ENCODE peak calls at places on chromosome 6, in six cellular contexts. One of them, this sample, is unnamed.

GRCh38 chr6:53107091-53107490 is 41.5 kb downstream of the GCM1 start:
- DNase-seq in heart right ventricle: no peak
- DNase-seq in psoas muscle: no peak
- DNase-seq in body of pancreas: no peak
- DNase-seq in left ventricle myocardium inferior: no peak
- DNase-seq in HCT116: no peak
- DNase-seq in this sample: no peak

GRCh38 chr6:7615611-7616383 is 25.8 kb downstream of the SNRNP48 start:
- DNase-seq in left ventricle myocardium inferior: no peak
- DNase-seq in heart right ventricle: no peak
- DNase-seq in psoas muscle: no peak
- DNase-seq in HCT116: peak; percentile 48
- DNase-seq in body of pancreas: peak; percentile 58
- DNase-seq in this sample: no peak

GRCh38 chr6:147793871-147794643 is 285.6 kb downstream of the SAMD5 start:
- DNase-seq in HCT116: no peak
- DNase-seq in body of pancreas: no peak
- DNase-seq in left ventricle myocardium inferior: no peak
- DNase-seq in psoas muscle: no peak
- DNase-seq in heart right ventricle: no peak
- DNase-seq in this sample: no peak

GRCh38 chr6:169841907-169842606 is 90.6 kb downstream of the ERMARD start:
- DNase-seq in HCT116: no peak
- DNase-seq in psoas muscle: no peak
- DNase-seq in left ventricle myocardium inferior: no peak
- DNase-seq in body of pancreas: no peak
- DNase-seq in heart right ventricle: no peak
- DNase-seq in this sample: no peak

GRCh38 chr6:24522090-24522820 is 27.5 kb downstream of the ALDH5A1 start:
- DNase-seq in heart right ventricle: no peak
- DNase-seq in HCT116: no peak
- DNase-seq in left ventricle myocardium inferior: no peak
- DNase-seq in psoas muscle: no peak
- DNase-seq in body of pancreas: no peak
- DNase-seq in this sample: no peak

GRCh38 chr6:110633731-110634130 is 157.3 kb upstream of the SLC22A16 start:
- DNase-seq in body of pancreas: no peak
- DNase-seq in HCT116: no peak
- DNase-seq in psoas muscle: no peak
- DNase-seq in left ventricle myocardium inferior: no peak
- DNase-seq in heart right ventricle: no peak
- DNase-seq in this sample: no peak

GRCh38 chr6:44603044-44603686 is 215.7 kb downstream of the CDC5L start:
- DNase-seq in body of pancreas: no peak
- DNase-seq in psoas muscle: no peak
- DNase-seq in heart right ventricle: no peak
- DNase-seq in left ventricle myocardium inferior: no peak
- DNase-seq in HCT116: no peak
- DNase-seq in this sample: no peak

GRCh38 chr6:125550892-125551291 is 198.5 kb upstream of the HEY2 start:
- DNase-seq in psoas muscle: no peak
- DNase-seq in body of pancreas: no peak
- DNase-seq in heart right ventricle: no peak
- DNase-seq in HCT116: no peak
- DNase-seq in left ventricle myocardium inferior: no peak
- DNase-seq in this sample: no peak

GRCh38 chr6:24078200-24078599 is 47.8 kb upstream of the NRSN1 start:
- DNase-seq in body of pancreas: no peak
- DNase-seq in heart right ventricle: no peak
- DNase-seq in HCT116: no peak
- DNase-seq in psoas muscle: no peak
- DNase-seq in left ventricle myocardium inferior: no peak
- DNase-seq in this sample: no peak

GRCh38 chr6:2738373-2738979 is 12.2 kb downstream of the MYLK4 start:
- DNase-seq in HCT116: peak; percentile 41
- DNase-seq in left ventricle myocardium inferior: no peak
- DNase-seq in heart right ventricle: no peak
- DNase-seq in psoas muscle: no peak
- DNase-seq in body of pancreas: peak; percentile 73
- DNase-seq in this sample: no peak

GRCh38 chr6:159169557-159170332 is 545 bp downstream of the FNDC1 start:
- DNase-seq in heart right ventricle: peak; percentile 23
- DNase-seq in psoas muscle: no peak
- DNase-seq in left ventricle myocardium inferior: peak; percentile 22
- DNase-seq in body of pancreas: peak; percentile 8
- DNase-seq in HCT116: no peak
- DNase-seq in this sample: no peak

GRCh38 chr6:118297821-118298220 is 250.3 kb upstream of the PLN start:
- DNase-seq in heart right ventricle: no peak
- DNase-seq in psoas muscle: no peak
- DNase-seq in body of pancreas: no peak
- DNase-seq in left ventricle myocardium inferior: no peak
- DNase-seq in HCT116: no peak
- DNase-seq in this sample: no peak

GRCh38 chr6:3162565-3163247 is 5.4 kb upstream of the TUBB2A start:
- DNase-seq in heart right ventricle: peak; percentile 77
- DNase-seq in HCT116: peak; percentile 56
- DNase-seq in psoas muscle: peak; percentile 83
- DNase-seq in body of pancreas: peak; percentile 82
- DNase-seq in left ventricle myocardium inferior: peak; percentile 70
- DNase-seq in this sample: peak; percentile 85

GRCh38 chr6:13952101-13952500 is 27.3 kb downstream of the RNF182 start:
- DNase-seq in body of pancreas: no peak
- DNase-seq in heart right ventricle: no peak
- DNase-seq in HCT116: no peak
- DNase-seq in left ventricle myocardium inferior: no peak
- DNase-seq in psoas muscle: no peak
- DNase-seq in this sample: no peak

GRCh38 chr6:122726649-122727048 is 52.9 kb upstream of the FABP7 start:
- DNase-seq in body of pancreas: peak; percentile 13
- DNase-seq in heart right ventricle: no peak
- DNase-seq in HCT116: no peak
- DNase-seq in left ventricle myocardium inferior: no peak
- DNase-seq in psoas muscle: no peak
- DNase-seq in this sample: no peak

GRCh38 chr6:167705211-167705750 is 121.4 kb upstream of the AFDN start:
- DNase-seq in body of pancreas: no peak
- DNase-seq in left ventricle myocardium inferior: no peak
- DNase-seq in HCT116: no peak
- DNase-seq in heart right ventricle: no peak
- DNase-seq in psoas muscle: no peak
- DNase-seq in this sample: peak; percentile 61

GRCh38 chr6:93423542-93423941 is 4.2 kb upstream of the EPHA7 start:
- DNase-seq in body of pancreas: peak; percentile 42
- DNase-seq in left ventricle myocardium inferior: peak; percentile 11
- DNase-seq in HCT116: peak; percentile 8
- DNase-seq in psoas muscle: no peak
- DNase-seq in heart right ventricle: no peak
- DNase-seq in this sample: no peak

GRCh38 chr6:170203212-170203611 is 87.7 kb downstream of the DLL1 start:
- DNase-seq in body of pancreas: no peak
- DNase-seq in left ventricle myocardium inferior: no peak
- DNase-seq in HCT116: no peak
- DNase-seq in heart right ventricle: no peak
- DNase-seq in psoas muscle: no peak
- DNase-seq in this sample: peak; percentile 17

GRCh38 chr6:16157909-16158308 is 29.0 kb downstream of the MYLIP start:
- DNase-seq in HCT116: no peak
- DNase-seq in heart right ventricle: no peak
- DNase-seq in psoas muscle: peak; percentile 81
- DNase-seq in body of pancreas: peak; percentile 34
- DNase-seq in left ventricle myocardium inferior: peak; percentile 24
- DNase-seq in this sample: no peak

GRCh38 chr6:5580736-5581568 is 319.6 kb downstream of the FARS2 start:
- DNase-seq in heart right ventricle: no peak
- DNase-seq in HCT116: no peak
- DNase-seq in psoas muscle: no peak
- DNase-seq in body of pancreas: no peak
- DNase-seq in left ventricle myocardium inferior: no peak
- DNase-seq in this sample: no peak

GRCh38 chr6:34114695-34115395 is 31.0 kb downstream of the GRM4 start:
- DNase-seq in HCT116: no peak
- DNase-seq in left ventricle myocardium inferior: no peak
- DNase-seq in psoas muscle: no peak
- DNase-seq in heart right ventricle: no peak
- DNase-seq in body of pancreas: no peak
- DNase-seq in this sample: no peak

DNA sequence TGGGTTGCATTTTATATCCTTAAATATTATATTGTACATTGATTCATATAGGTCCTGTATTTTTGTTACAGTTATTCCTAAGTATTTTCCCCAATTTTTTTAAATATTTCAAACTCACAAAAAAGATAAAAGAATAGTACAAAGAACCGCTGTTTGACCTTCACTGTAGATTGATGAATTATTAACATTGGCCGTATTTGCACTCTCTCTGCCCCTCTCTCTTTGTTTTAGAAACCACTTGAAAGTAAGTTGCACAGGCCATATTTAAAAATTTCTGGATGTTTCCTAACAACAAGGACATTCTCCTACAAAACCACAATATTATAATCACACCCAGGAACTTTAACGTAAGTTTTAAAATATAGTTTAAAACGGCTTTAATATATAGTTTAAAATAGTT is 72.0 kb upstream of the DUSP22 start:
- DNase-seq in left ventricle myocardium inferior: no peak
- DNase-seq in heart right ventricle: no peak
- DNase-seq in psoas muscle: no peak
- DNase-seq in HCT116: no peak
- DNase-seq in body of pancreas: no peak
- DNase-seq in this sample: no peak
- H3K27ac ChIP-seq in left ventricle myocardium inferior: no peak overlapping the region
- H3K27ac ChIP-seq in heart right ventricle: no peak overlapping the region
- H3K27ac ChIP-seq in psoas muscle: no peak overlapping the region
- H3K27ac ChIP-seq in HCT116: no peak overlapping the region
- H3K27ac ChIP-seq in body of pancreas: no peak overlapping the region
- H3K27ac ChIP-seq in this sample: no peak overlapping the region

GRCh38 chr6:154337423-154338005 is 19.1 kb downstream of the IPCEF1 start:
- DNase-seq in left ventricle myocardium inferior: no peak
- DNase-seq in body of pancreas: no peak
- DNase-seq in psoas muscle: no peak
- DNase-seq in HCT116: no peak
- DNase-seq in heart right ventricle: no peak
- DNase-seq in this sample: no peak
- H3K4me3 ChIP-seq in left ventricle myocardium inferior: no peak overlapping the region
- H3K4me3 ChIP-seq in body of pancreas: no peak overlapping the region
- H3K4me3 ChIP-seq in psoas muscle: no peak overlapping the region
- H3K4me3 ChIP-seq in HCT116: no peak overlapping the region
- H3K4me3 ChIP-seq in heart right ventricle: no peak overlapping the region
- H3K4me3 ChIP-seq in this sample: no peak overlapping the region

GRCh38 chr6:109303149-109303548 is 79.1 kb downstream of the CD164 start:
- DNase-seq in HCT116: no peak
- DNase-seq in body of pancreas: no peak
- DNase-seq in psoas muscle: no peak
- DNase-seq in heart right ventricle: no peak
- DNase-seq in left ventricle myocardium inferior: no peak
- DNase-seq in this sample: no peak

GRCh38 chr6:109299695-109300564 is 82.3 kb downstream of the CD164 start:
- DNase-seq in HCT116: no peak
- DNase-seq in psoas muscle: peak; percentile 73
- DNase-seq in body of pancreas: peak; percentile 66
- DNase-seq in left ventricle myocardium inferior: no peak
- DNase-seq in heart right ventricle: no peak
- DNase-seq in this sample: peak; percentile 80

GRCh38 chr6:109298605-109299004 is 83.7 kb downstream of the CD164 start:
- DNase-seq in psoas muscle: no peak
- DNase-seq in left ventricle myocardium inferior: no peak
- DNase-seq in HCT116: no peak
- DNase-seq in heart right ventricle: no peak
- DNase-seq in body of pancreas: no peak
- DNase-seq in this sample: no peak

GRCh38 chr6:109302176-109302575 is 80.1 kb downstream of the CD164 start:
- DNase-seq in body of pancreas: no peak
- DNase-seq in HCT116: no peak
- DNase-seq in left ventricle myocardium inferior: no peak
- DNase-seq in psoas muscle: no peak
- DNase-seq in heart right ventricle: no peak
- DNase-seq in this sample: no peak

GRCh38 chr6:109300874-109301273 is 81.4 kb downstream of the CD164 start:
- DNase-seq in left ventricle myocardium inferior: no peak
- DNase-seq in body of pancreas: no peak
- DNase-seq in HCT116: no peak
- DNase-seq in psoas muscle: no peak
- DNase-seq in heart right ventricle: no peak
- DNase-seq in this sample: no peak
- H3K27ac ChIP-seq in left ventricle myocardium inferior: peak overlapping the region; percentile 85
- H3K27ac ChIP-seq in body of pancreas: peak overlapping the region; percentile 47
- H3K27ac ChIP-seq in HCT116: no peak overlapping the region
- H3K27ac ChIP-seq in psoas muscle: peak overlapping the region; percentile 89
- H3K27ac ChIP-seq in heart right ventricle: peak overlapping the region; percentile 77
- H3K27ac ChIP-seq in this sample: peak overlapping the region; percentile 76

GRCh38 chr6:11168091-11168635 is 56.6 kb upstream of the ERVFRD-1 start:
- DNase-seq in body of pancreas: no peak
- DNase-seq in psoas muscle: no peak
- DNase-seq in HCT116: no peak
- DNase-seq in heart right ventricle: no peak
- DNase-seq in left ventricle myocardium inferior: no peak
- DNase-seq in this sample: no peak

GRCh38 chr6:11171952-11172351 is 60.4 kb upstream of the ERVFRD-1 start:
- DNase-seq in psoas muscle: no peak
- DNase-seq in left ventricle myocardium inferior: no peak
- DNase-seq in HCT116: no peak
- DNase-seq in body of pancreas: no peak
- DNase-seq in heart right ventricle: no peak
- DNase-seq in this sample: no peak

GRCh38 chr6:11174245-11174616 is 58.2 kb downstream of the NEDD9 start:
- DNase-seq in left ventricle myocardium inferior: no peak
- DNase-seq in body of pancreas: no peak
- DNase-seq in HCT116: no peak
- DNase-seq in heart right ventricle: no peak
- DNase-seq in psoas muscle: no peak
- DNase-seq in this sample: no peak

GRCh38 chr6:11177271-11177670 is 55.2 kb downstream of the NEDD9 start:
- DNase-seq in left ventricle myocardium inferior: no peak
- DNase-seq in HCT116: no peak
- DNase-seq in heart right ventricle: no peak
- DNase-seq in psoas muscle: no peak
- DNase-seq in body of pancreas: no peak
- DNase-seq in this sample: no peak

DNA sequence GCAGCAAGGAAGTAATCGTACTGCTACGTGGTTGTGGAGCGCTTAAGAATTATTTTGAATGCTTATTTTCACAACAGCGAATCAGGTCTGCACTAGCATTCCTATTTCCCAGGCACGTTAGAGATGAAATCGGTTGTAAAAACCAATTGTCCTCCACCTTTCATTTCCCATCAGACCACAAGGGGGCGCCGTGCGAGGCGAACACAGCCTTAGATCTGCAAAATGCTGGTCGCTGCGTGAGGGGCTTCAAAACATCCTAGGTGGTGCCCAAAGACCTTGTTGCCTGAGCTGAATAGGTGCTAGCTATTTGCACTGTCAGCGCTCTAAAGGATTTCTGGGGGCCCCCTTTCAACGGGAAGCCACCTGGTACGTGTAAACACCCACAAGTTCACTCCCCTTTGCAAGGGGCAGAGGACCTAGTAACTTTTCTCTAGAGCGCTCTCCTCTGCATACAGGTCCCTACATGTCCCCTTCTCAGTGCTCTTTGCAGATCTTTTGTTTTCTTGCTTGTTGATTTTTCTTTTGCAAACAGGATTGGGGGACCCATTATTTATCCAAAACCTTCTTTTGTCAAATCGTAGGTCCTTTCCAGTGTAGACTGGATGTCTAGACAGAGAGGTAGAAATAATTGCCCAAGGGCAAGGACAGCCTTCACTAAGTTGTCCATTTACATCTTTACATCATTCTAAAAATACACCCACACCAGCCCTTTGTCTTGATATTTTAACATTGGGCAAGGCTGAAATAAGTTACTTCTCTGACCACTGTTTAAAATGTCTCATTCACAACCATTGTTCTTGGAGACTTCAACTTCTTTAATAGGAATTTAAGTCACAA is 59.7 kb downstream of the NEDD9 start:
- DNase-seq in psoas muscle: peak; percentile 76
- DNase-seq in left ventricle myocardium inferior: peak; percentile 68
- DNase-seq in body of pancreas: peak; percentile 77
- DNase-seq in heart right ventricle: peak; percentile 65
- DNase-seq in HCT116: peak; percentile 23
- DNase-seq in this sample: no peak
- H3K4me3 ChIP-seq in psoas muscle: no peak overlapping the region
- H3K4me3 ChIP-seq in left ventricle myocardium inferior: no peak overlapping the region
- H3K4me3 ChIP-seq in body of pancreas: no peak overlapping the region
- H3K4me3 ChIP-seq in heart right ventricle: no peak overlapping the region
- H3K4me3 ChIP-seq in HCT116: no peak overlapping the region
- H3K4me3 ChIP-seq in this sample: no peak overlapping the region